ENCODE peak calls at places on chromosome 22, in eight cellular contexts. D is GM13977; G is activated T-helper 1 cell treated with anti-CD3 and anti-CD28 coated beads, Interleukin-12 subunit alpha, Interleukin-12 subunit beta, Interleukin-2, Interleukin-4 antibody, amounts not matched to agents 30 ng/mL and 10 ng/mL and 1 ng/mL, durations not matched to agents 14 hours and 24 hours and 36 hours; T is ELF-1; W is hypothalamus; X is heart left ventricle; Q is gastrocnemius medialis; Z is caudate nucleus. N is an unnamed sample.

GRCh38 chr22:38428714-38429113 is 26.3 kb downstream of the KCNJ4 start:
- DNase-seq in T (no peak), Z (no peak), Q (no peak), D (no peak), G (no peak), X (no peak), W (no peak), N (no peak)

GRCh38 chr22:43886231-43886630 is 5.6 kb downstream of the PNPLA5 start:
- DNase-seq in G (no peak), Q (no peak), D (no peak), T (no peak), X (no peak), Z (no peak), W (no peak), N (no peak)

GRCh38 chr22:28259774-28260173 is 340.7 kb upstream of the PITPNB start:
- DNase-seq in Z (no peak), D (no peak), G (no peak), Q (no peak), X (no peak), W (no peak), T (no peak), N (no peak)

GRCh38 chr22:46614070-46614931 is 5.9 kb upstream of the GRAMD4 start:
- DNase-seq in X (peak; percentile 60), W (no peak), Z (no peak), T (no peak), Q (no peak), G (peak; percentile 75), D (peak; percentile 65), N (no peak)

GRCh38 chr22:30964858-30965257 is 3.7 kb downstream of the MORC2 start:
- DNase-seq in W (no peak), G (no peak), Z (no peak), Q (no peak), T (no peak), X (no peak), D (no peak), N (no peak)

GRCh38 chr22:27715078-27715477 is 86.5 kb downstream of the MN1 start:
- DNase-seq in T (no peak), X (no peak), Z (peak; percentile 82), W (peak; percentile 78), Q (peak; percentile 60), G (no peak), D (no peak), N (no peak)

GRCh38 chr22:41672780-41673509 is 15.7 kb downstream of the SNU13 start:
- DNase-seq in G (no peak), D (no peak), Z (no peak), Q (no peak), W (no peak), T (no peak), X (no peak), N (no peak)

GRCh38 chr22:39617761-39618757 is 47.5 kb downstream of the CACNA1I start:
- DNase-seq in X (peak; percentile 33), W (no peak), Q (no peak), G (no peak), T (no peak), D (no peak), Z (peak; percentile 16), N (no peak)

GRCh38 chr22:17842386-17842785 is 68.1 kb upstream of the BID start:
- DNase-seq in G (peak; percentile 32), W (no peak), T (no peak), Q (no peak), X (no peak), D (no peak), Z (no peak), N (no peak)

GRCh38 chr22:30941363-30941740 is 27.2 kb downstream of the MORC2 start:
- DNase-seq in X (no peak), G (no peak), Z (no peak), W (no peak), D (no peak), Q (no peak), T (no peak), N (no peak)

GRCh38 chr22:38824587-38824986 is 19.2 kb downstream of the NPTXR start:
- DNase-seq in T (peak; percentile 88), Q (no peak), Z (peak; percentile 14), D (peak; percentile 77), G (peak; percentile 38), W (peak; percentile 54), X (no peak), N (no peak)

GRCh38 chr22:36404436-36404835 is 16.7 kb upstream of the MYH9 start:
- DNase-seq in Z (no peak), G (no peak), Q (no peak), W (no peak), X (no peak), T (no peak), D (no peak), N (no peak)

GRCh38 chr22:37187552-37187890 is 526 bp downstream of the C1QTNF6 start:
- DNase-seq in Z (no peak), G (no peak), D (no peak), Q (no peak), W (no peak), T (no peak), X (no peak), N (no peak)

GRCh38 chr22:31099386-31099785 is 8.0 kb downstream of the SELENOM start:
- DNase-seq in T (no peak), Z (no peak), W (no peak), X (no peak), G (no peak), Q (no peak), D (no peak), N (no peak)

GRCh38 chr22:49350441-49351121 is 477.1 kb downstream of the BRD1 start:
- DNase-seq in T (no peak), Z (no peak), G (no peak), D (no peak), W (no peak), X (no peak), Q (no peak), N (no peak)

GRCh38 chr22:33397381-33397907 is 339.3 kb upstream of the SYN3 start:
- DNase-seq in T (no peak), Q (no peak), W (no peak), D (no peak), X (no peak), G (no peak), Z (no peak), N (no peak)

GRCh38 chr22:27667121-27667843 is 134.3 kb downstream of the MN1 start:
- DNase-seq in G (no peak), D (no peak), X (peak; percentile 70), W (no peak), T (peak; percentile 96), Q (no peak), Z (no peak), N (no peak)

GRCh38 chr22:33542153-33542552 is 378.1 kb downstream of the LARGE1 start:
- DNase-seq in X (no peak), D (no peak), W (no peak), Z (no peak), Q (peak; percentile 23), T (no peak), G (no peak), N (no peak)

GRCh38 chr22:23677701-23677995 is 13.2 kb upstream of the RGL4 start:
- DNase-seq in T (peak; percentile 6), Z (no peak), X (no peak), Q (no peak), G (no peak), W (no peak), D (no peak), N (no peak)

GRCh38 chr22:48751539-48752437 is 1075.9 kb downstream of the BRD1 start:
- DNase-seq in G (no peak), Z (no peak), T (no peak), Q (no peak), W (no peak), X (no peak), D (peak; percentile 31), N (no peak)

GRCh38 chr22:37225481-37225880 is 13.2 kb upstream of the SSTR3 start:
- DNase-seq in Z (no peak), X (peak; percentile 49), T (no peak), D (no peak), Q (no peak), G (no peak), W (no peak), N (no peak)

GRCh38 chr22:43555561-43556515 is 144.0 kb downstream of the MPPED1 start:
- DNase-seq in W (no peak), Z (no peak), G (no peak), X (no peak), T (no peak), Q (no peak), D (no peak), N (no peak)

GRCh38 chr22:35938226-35938625 is 90.4 kb downstream of the RBFOX2 start:
- DNase-seq in X (no peak), D (no peak), Q (no peak), W (no peak), G (no peak), T (no peak), Z (no peak), N (no peak)

GRCh38 chr22:41041532-41041931 is 50.9 kb upstream of the EP300 start:
- DNase-seq in Q (no peak), T (no peak), D (no peak), W (no peak), G (no peak), X (no peak), Z (no peak), N (no peak)

GRCh38 chr22:33051960-33052839 is 6.0 kb downstream of the SYN3 start:
- DNase-seq in G (no peak), Z (no peak), D (no peak), W (no peak), X (no peak), Q (no peak), T (peak; percentile 43), N (no peak)